ENCODE peak calls at places on chromosome 15, in ten cellular contexts. X is esophagus muscularis mucosa, S is HCT116, I is upper lobe of left lung, V is HepG2, N is stomach, P is vagina, G is breast epithelium, T is GM12891, F is sigmoid colon. R is an unnamed sample.

GRCh38 chr15:36362508-36362907 is 216.9 kb upstream of the CDIN1 start:
- DNase-seq in S (no peak), N (no peak), F (no peak), V (no peak), T (no peak), X (no peak), I (no peak), G (no peak), P (no peak), R (no peak)

GRCh38 chr15:69118089-69118488 is 42.3 kb upstream of the GLCE start:
- DNase-seq in G (peak), T (no peak), X (no peak), N (no peak), I (no peak), F (no peak), S (no peak), P (no peak), V (no peak), R (no peak)

GRCh38 chr15:73851679-73852078 is 21.7 kb upstream of the TBC1D21 start:
- DNase-seq in F (no peak), G (no peak), P (no peak), V (peak), X (no peak), T (peak), I (no peak), S (peak), N (no peak), R (no peak)

GRCh38 chr15:45496658-45497057 is 25.9 kb downstream of the SLC30A4 start:
- DNase-seq in S (no peak), F (no peak), V (no peak), X (no peak), T (no peak), P (no peak), N (no peak), G (no peak), I (no peak), R (no peak)

GRCh38 chr15:70202756-70203155 is 105.0 kb upstream of the TLE3 start:
- DNase-seq in P (no peak), S (no peak), N (no peak), T (no peak), X (no peak), V (no peak), G (no peak), I (no peak), F (no peak), R (no peak)

GRCh38 chr15:37028609-37029287 is 71.6 kb downstream of the MEIS2 start:
- DNase-seq in N (no peak), S (no peak), V (no peak), I (no peak), P (no peak), G (no peak), F (no peak), X (no peak), T (no peak), R (no peak)

GRCh38 chr15:64865998-64866520 is 24.3 kb downstream of the PLEKHO2 start:
- DNase-seq in T (no peak), G (no peak), N (no peak), F (no peak), X (no peak), I (no peak), S (no peak), P (no peak), V (no peak), R (no peak)

GRCh38 chr15:87762110-87762509 is 494.4 kb downstream of the NTRK3 start:
- DNase-seq in P (no peak), V (no peak), T (no peak), S (no peak), G (no peak), X (no peak), N (no peak), I (no peak), F (no peak), R (no peak)

GRCh38 chr15:72782993-72783562 is 480 bp downstream of the ADPGK start:
- DNase-seq in S (no peak), T (peak), X (no peak), N (peak), G (no peak), I (no peak), F (peak), P (no peak), V (no peak), R (peak)

GRCh38 chr15:72203507-72203837 is 5.9 kb upstream of the GRAMD2A start:
- DNase-seq in F (peak), S (no peak), G (peak), X (no peak), V (no peak), N (peak), I (no peak), T (no peak), P (no peak), R (peak)

GRCh38 chr15:82999905-83000671 is 11.4 kb downstream of the C15orf40 start:
- DNase-seq in I (no peak), N (no peak), S (no peak), P (no peak), T (peak), V (peak), G (no peak), F (no peak), X (no peak), R (peak)

GRCh38 chr15:42059661-42060476 is 34.5 kb downstream of the PLA2G4D start:
- DNase-seq in G (peak), P (no peak), N (peak), T (no peak), V (peak), I (no peak), F (no peak), S (no peak), X (no peak), R (peak)

GRCh38 chr15:66233487-66234415 is 19.8 kb downstream of the MEGF11 start:
- DNase-seq in P (no peak), I (no peak), G (no peak), N (no peak), F (no peak), X (no peak), S (peak), V (peak), T (no peak), R (no peak)

GRCh38 chr15:98649996-98650870 is 1.9 kb downstream of the IGF1R start:
- DNase-seq in I (peak), S (no peak), P (no peak), X (peak), F (no peak), N (peak), V (peak), T (no peak), G (no peak), R (peak)

GRCh38 chr15:24878153-24878552 is 76.6 kb upstream of the SNRPN start:
- DNase-seq in N (no peak), S (no peak), I (peak), G (no peak), V (peak), X (no peak), T (no peak), F (peak), P (no peak), R (peak)

GRCh38 chr15:100714749-100715342 is 112.5 kb downstream of the ASB7 start:
- DNase-seq in F (no peak), T (no peak), N (no peak), P (no peak), I (peak), S (no peak), G (peak), X (no peak), V (no peak), R (no peak)

GRCh38 chr15:100715571-100716455 is 113.4 kb downstream of the ASB7 start:
- DNase-seq in S (no peak), I (no peak), F (peak), N (no peak), T (no peak), V (peak), X (no peak), G (peak), P (peak), R (no peak)

GRCh38 chr15:100717596-100717995 is 115.2 kb downstream of the ASB7 start:
- DNase-seq in F (peak), S (no peak), G (peak), P (peak), T (no peak), V (no peak), I (no peak), X (no peak), N (no peak), R (no peak)

GRCh38 chr15:100718075-100718980 is 115.9 kb downstream of the ASB7 start:
- DNase-seq in V (no peak), I (no peak), P (peak), S (no peak), N (no peak), X (peak), G (peak), T (no peak), F (peak), R (no peak)

DNA sequence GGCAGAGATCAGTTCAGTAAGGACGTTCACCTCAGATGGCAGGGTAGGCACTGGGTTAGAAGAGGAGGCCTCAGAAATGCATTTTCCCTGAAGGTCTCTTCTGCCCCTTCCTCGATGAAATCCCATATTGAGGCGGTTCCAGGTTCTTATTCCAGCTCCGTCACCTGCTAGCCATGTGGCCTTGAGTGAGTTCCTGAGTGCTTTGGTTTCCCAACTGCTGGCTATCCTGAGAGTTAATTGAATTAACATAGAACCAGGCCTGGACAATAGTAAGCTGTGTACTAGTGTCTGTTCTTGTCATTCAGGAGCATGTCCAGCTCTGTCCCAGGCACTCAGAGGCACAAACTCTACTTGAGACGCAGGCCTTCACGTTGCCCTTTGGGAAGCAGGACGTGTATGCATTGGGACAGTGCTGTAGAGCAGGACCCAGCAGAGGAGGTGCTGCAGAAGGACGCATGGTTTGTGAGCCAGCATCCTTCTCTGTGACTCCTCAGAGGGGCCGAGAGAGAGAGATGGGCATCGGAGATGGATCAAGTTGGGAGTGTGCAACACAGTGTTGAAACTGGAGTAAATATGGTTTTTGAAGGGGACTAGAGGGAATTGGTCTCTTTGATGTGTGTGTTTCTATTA is 114.2 kb downstream of the ASB7 start:
- DNase-seq in F (no peak), P (peak), V (no peak), N (no peak), T (no peak), I (no peak), S (no peak), X (no peak), G (peak), R (no peak)
- TF ChIP-seq POLR2AphosphoS5 in F (no peak), P (no peak), V (no peak), N (no peak), T (no peak), I (no peak), S (no peak), X (no peak), G (no peak), R (no peak)

GRCh38 chr15:39591141-39591895 is 10.4 kb downstream of the THBS1 start:
- DNase-seq in I (no peak), V (no peak), X (no peak), S (no peak), T (no peak), P (no peak), G (no peak), N (no peak), F (no peak), R (no peak)
- TF ChIP-seq POLR2A in I (no peak), V (peak), X (no peak), S (no peak), T (no peak), P (no peak), G (no peak), N (no peak), F (no peak), R (no peak)

GRCh38 chr15:88900309-88900981 is 5.1 kb upstream of the HAPLN3 start:
- DNase-seq in N (no peak), I (no peak), F (no peak), V (no peak), G (no peak), X (no peak), S (no peak), T (no peak), P (no peak), R (no peak)
- TF ChIP-seq POLR2AphosphoS5 in N (no peak), I (no peak), F (no peak), V (no peak), G (no peak), X (no peak), S (no peak), T (no peak), P (no peak), R (no peak)

GRCh38 chr15:53272116-53272515 is 482.0 kb upstream of the ONECUT1 start:
- DNase-seq in V (no peak), T (no peak), N (no peak), P (no peak), F (no peak), X (no peak), G (no peak), I (no peak), S (no peak), R (no peak)

DNA sequence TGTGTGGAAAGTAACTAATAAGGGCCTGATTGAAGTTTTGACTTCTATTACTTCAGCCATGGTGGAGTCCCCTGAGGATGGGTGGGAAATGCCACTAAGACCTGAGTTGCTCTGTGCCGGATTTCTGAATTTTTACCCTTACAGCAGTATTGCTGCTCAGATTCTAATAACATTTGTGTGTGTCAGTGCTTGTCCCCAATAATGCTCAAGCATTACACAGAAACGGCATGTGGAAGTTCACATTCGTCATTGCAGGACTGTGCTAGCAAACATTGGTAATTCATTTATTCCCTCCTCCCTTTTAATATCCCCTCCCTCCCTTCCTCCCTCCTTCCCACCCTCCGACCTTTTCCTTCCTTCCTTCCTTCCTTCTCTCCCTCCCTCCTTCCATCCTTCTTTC is 484.5 kb upstream of the ONECUT1 start:
- DNase-seq in I (no peak), N (no peak), V (no peak), P (no peak), X (no peak), T (no peak), F (no peak), S (no peak), G (no peak), R (no peak)
- TF ChIP-seq POLR2A in I (no peak), N (no peak), V (no peak), P (no peak), X (no peak), T (no peak), F (no peak), S (no peak), G (no peak), R (no peak)

DNA sequence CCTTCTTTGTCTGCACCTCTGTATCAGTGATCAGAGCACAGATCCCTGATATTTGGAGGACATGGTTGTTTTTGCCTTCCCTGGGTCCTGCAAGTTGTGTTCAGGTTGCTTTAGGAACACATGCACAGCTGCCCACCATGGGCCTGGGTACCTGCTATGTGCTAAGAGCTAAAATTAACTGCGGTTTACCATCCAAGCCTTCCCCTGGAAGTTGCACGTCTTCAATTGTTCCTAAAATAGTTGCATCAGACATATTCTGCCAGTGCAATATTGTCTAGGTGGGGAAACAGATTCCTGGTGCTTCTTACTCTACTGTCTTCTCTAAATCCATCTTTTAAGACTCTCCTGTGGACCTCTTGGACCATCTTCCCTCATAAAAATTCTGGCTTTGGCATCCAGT is 80.9 kb downstream of the PDE8A start:
- DNase-seq in X (no peak), V (no peak), I (no peak), F (no peak), G (no peak), P (no peak), N (no peak), T (no peak), S (no peak), R (no peak)
- TF ChIP-seq POLR2AphosphoS5 in X (no peak), V (no peak), I (no peak), F (no peak), G (no peak), P (no peak), N (no peak), T (no peak), S (no peak), R (no peak)

DNA sequence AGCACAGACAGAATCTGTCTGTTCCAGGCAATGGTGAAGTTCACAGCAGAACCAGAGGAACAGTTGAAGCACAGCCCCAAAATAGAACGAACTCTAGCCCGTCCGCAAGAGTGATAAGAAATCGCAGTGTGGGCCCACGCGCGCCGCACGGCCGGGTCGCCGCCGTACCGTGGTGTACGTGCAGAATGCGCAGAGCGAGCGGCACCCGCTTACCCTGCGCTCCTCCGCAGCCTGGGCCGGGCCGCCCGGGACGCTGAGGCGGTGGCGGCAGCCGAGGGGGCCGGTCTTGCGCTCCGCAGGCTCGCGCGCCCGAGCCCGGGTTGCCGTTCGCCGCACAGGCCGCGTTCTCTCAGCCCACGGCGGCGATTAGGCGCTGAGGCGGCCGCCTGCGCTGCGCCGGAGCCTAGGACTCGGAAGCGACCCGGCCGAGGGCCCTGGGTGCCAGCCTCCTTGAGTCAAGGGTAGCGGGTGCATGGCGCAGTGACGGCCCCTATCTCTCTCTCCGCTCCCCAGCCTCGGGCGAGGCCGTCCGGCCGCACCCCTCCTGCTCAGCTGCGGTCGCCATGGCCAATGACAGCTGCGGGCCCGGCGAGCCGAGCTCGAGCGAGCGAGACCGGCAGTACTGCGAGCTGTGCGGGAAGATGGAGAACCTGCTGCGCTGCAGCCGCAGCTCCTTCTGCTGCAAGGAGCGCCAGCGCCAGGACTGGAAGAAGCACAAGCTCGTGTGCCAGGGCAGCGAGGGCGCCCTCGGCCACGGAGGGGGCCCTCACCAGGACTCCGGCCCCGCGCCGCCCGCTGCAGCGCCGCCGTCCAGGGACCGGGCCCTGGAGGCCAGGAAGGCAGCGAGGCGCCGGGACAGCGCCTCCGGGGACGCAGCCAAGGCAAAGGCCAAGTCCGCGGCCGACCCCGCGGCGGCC is 20.5 kb downstream of the WDR73 start:
- DNase-seq in T (peak), S (no peak), V (peak), F (peak), X (peak), N (peak), I (peak), G (peak), P (no peak), R (peak)
- TF ChIP-seq POLR2A in T (no peak), S (no peak), V (no peak), F (no peak), X (no peak), N (no peak), I (peak), G (no peak), P (no peak), R (no peak)

GRCh38 chr15:78811825-78812183 is 540 bp upstream of the ADAMTS7 start:
- DNase-seq in P (no peak), V (no peak), I (peak), N (no peak), X (no peak), S (no peak), G (no peak), F (no peak), T (no peak), R (no peak)

GRCh38 chr15:78808550-78808949 is 2.7 kb downstream of the ADAMTS7 start:
- DNase-seq in F (no peak), N (no peak), X (no peak), P (no peak), T (peak), V (peak), I (no peak), S (peak), G (no peak), R (no peak)

GRCh38 chr15:78811124-78811824 is at the start of gene ADAMTS7:
- DNase-seq in N (peak), V (no peak), F (peak), X (no peak), S (peak), I (peak), T (peak), P (no peak), G (no peak), R (peak)

GRCh38 chr15:78810003-78810376 is 1.3 kb downstream of the ADAMTS7 start:
- DNase-seq in X (no peak), G (no peak), N (no peak), T (no peak), I (no peak), F (no peak), P (no peak), S (no peak), V (no peak), R (no peak)

GRCh38 chr15:78810377-78811123 is 714 bp downstream of the ADAMTS7 start:
- DNase-seq in G (no peak), P (no peak), S (no peak), V (no peak), T (peak), I (peak), F (peak), X (no peak), N (peak), R (no peak)
- TF ChIP-seq POLR2AphosphoS5 in G (no peak), P (no peak), S (no peak), V (no peak), T (no peak), I (no peak), F (no peak), X (no peak), N (no peak), R (no peak)

GRCh38 chr15:80167936-80168335 is 15.1 kb downstream of the FAH start:
- DNase-seq in V (no peak), T (no peak), P (no peak), S (no peak), N (no peak), I (no peak), X (no peak), G (no peak), F (peak), R (no peak)
- TF ChIP-seq POLR2A in V (no peak), T (no peak), P (no peak), S (no peak), N (no peak), I (no peak), X (no peak), G (no peak), F (no peak), R (no peak)

GRCh38 chr15:31352911-31353811 is 26.5 kb downstream of the KLF13 start:
- DNase-seq in X (no peak), N (peak), I (no peak), F (peak), S (no peak), V (no peak), T (peak), G (no peak), P (no peak), R (no peak)
- TF ChIP-seq POLR2AphosphoS5 in X (peak), N (peak), I (peak), F (peak), S (no peak), V (no peak), T (no peak), G (no peak), P (no peak), R (peak)

GRCh38 chr15:31465083-31465955 is 138.7 kb downstream of the KLF13 start:
- DNase-seq in I (no peak), P (peak), V (no peak), X (no peak), T (no peak), N (peak), F (no peak), G (no peak), S (no peak), R (no peak)
- TF ChIP-seq POLR2A in I (no peak), P (no peak), V (no peak), X (no peak), T (no peak), N (no peak), F (peak), G (no peak), S (no peak), R (no peak)